ENCODE peak calls at places on chromosomes 4 and X, in eight cellular contexts. F, A, O, G, E, D, L and S are unnamed samples.

GRCh38 chr4:79053754-79054153 is 114.5 kb upstream of the PAQR3 start:
- DNase-seq in F (no peak), A (no peak), O (no peak), G (no peak), E (no peak), D (no peak), L (no peak), S (no peak)

GRCh38 chr4:148986951-148987350 is 544.7 kb upstream of the NR3C2 start:
- DNase-seq in F (no peak), A (no peak), O (no peak), G (no peak), E (no peak), D (no peak), L (no peak), S (no peak)

GRCh38 chrX:136047001-136047642 is 61.9 kb downstream of the SLC9A6 start:
- DNase-seq in F (no peak), A (no peak), O (no peak), G (no peak), E (peak), D (no peak), L (no peak), S (no peak)

GRCh38 chr4:118683513-118683912 is 1.7 kb upstream of the METTL14 start:
- DNase-seq in F (peak), A (no peak), O (no peak), G (no peak), E (peak), D (no peak), L (no peak), S (no peak)

GRCh38 chr4:7892212-7893019 is 47.2 kb downstream of the AFAP1 start:
- DNase-seq in F (peak), A (no peak), O (no peak), G (no peak), E (peak), D (no peak), L (no peak), S (no peak)

GRCh38 chr4:26452565-26453531 is 37.4 kb downstream of the CCKAR start:
- DNase-seq in F (no peak), A (no peak), O (no peak), G (no peak), E (no peak), D (no peak), L (no peak), S (no peak)

GRCh38 chr4:165077034-165077578 is 23.4 kb downstream of the TRIM75 start:
- DNase-seq in F (no peak), A (no peak), O (no peak), G (no peak), E (no peak), D (no peak), L (no peak), S (no peak)

GRCh38 chr4:39697740-39698423 is at the start of gene UBE2K:
- DNase-seq in F (peak), A (peak), O (peak), G (peak), E (peak), D (peak), L (peak), S (peak)

GRCh38 chr4:106763044-106763443 is 273.1 kb downstream of the DKK2 start:
- DNase-seq in F (no peak), A (peak), O (no peak), G (no peak), E (peak), D (no peak), L (no peak), S (no peak)

GRCh38 chrX:14697453-14697852 is 168.1 kb downstream of the GLRA2 start:
- DNase-seq in F (peak), A (no peak), O (no peak), G (no peak), E (peak), D (peak), L (no peak), S (no peak)

DNA sequence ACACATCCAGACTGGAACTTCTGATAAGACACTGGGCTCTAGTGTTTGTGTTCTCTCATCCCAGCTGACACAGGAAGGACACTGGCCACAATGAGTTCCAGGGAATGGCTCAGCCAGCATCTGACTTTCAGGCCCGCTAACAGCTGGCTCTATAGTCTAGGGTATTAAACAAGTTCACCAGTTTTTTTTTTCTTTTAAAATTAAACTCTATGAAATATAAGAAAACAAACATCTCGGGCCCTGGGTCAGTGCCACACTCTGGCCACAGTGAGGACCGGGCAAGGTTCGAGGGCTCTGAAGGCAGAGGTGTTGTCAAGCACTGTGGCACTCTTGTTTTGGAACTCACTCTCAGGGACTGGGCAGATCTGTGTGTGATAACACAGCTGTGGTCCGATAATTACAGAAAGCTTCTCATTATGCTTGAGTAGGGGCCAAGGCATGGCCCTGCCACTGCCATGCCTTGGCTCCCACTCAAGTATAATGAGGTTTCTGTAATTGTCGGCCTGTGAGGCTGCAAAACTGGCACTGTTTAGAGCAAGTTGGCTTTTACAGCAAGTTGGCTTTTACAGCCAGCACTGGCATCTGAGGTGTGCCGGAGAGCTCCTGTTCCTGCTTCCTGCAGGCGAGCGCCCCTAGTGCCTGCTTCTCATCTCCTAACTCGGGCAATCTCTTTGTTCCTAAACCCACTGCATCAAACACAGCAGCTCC is 62.8 kb downstream of the PPP1R2C start:
- DNase-seq in F (peak), A (peak), O (no peak), G (no peak), E (no peak), D (peak), L (no peak), S (peak)
- TF ChIP-seq CTCF in F (peak), A (no peak), O (no peak), G (peak), E (peak), D (peak), L (peak), S (peak)

GRCh38 chrX:63686878-63687714 is 97.9 kb downstream of the ARHGEF9 start:
- DNase-seq in F (peak), A (no peak), O (no peak), G (no peak), E (peak), D (no peak), L (no peak), S (no peak)
- TF ChIP-seq CTCF in F (peak), A (peak), O (no peak), G (peak), E (peak), D (peak), L (peak), S (no peak)

GRCh38 chrX:114717921-114718320 is 134.0 kb downstream of the HTR2C start:
- DNase-seq in F (peak), A (no peak), O (no peak), G (no peak), E (no peak), D (peak), L (no peak), S (peak)
- TF ChIP-seq CTCF in F (peak), A (no peak), O (no peak), G (peak), E (peak), D (peak), L (no peak), S (peak)

DNA sequence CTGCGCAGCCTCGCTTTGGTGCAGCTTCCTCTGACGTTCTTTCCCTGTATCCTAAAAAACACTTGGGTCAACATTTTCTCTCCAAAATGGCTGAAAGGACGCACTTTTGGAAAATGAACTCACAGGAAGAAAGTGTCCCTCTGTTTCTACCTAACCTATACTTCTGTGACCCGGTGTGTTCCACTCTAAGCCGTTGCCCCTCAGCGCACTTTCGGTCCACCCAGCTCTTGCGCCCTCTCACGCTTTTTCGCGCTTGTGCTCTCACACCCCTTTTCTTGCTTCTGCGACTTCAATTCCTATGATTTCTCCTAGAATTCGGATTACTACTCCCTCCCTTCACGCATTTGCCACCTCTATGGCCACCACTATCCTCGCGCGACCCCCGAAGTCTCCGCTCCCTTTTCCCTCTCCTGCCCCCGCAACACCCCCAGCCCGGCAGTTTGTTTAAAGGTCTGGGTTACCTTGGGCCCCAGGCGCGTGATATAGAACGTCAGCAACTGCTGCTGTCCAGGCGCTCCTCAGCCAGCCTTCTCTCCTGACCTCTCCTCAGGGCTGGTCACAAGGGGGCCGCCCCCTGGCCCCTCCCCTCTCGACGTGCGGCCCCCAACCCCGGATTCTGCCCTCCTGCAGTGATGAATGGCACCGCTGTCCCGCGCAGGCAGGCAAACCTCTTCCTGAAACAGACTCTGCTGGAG is at the start of gene USP51:
- DNase-seq in F (peak), A (peak), O (no peak), G (no peak), E (peak), D (peak), L (no peak), S (peak)
- TF ChIP-seq CTCF in F (peak), A (no peak), O (no peak), G (no peak), E (no peak), D (peak), L (no peak), S (no peak)

GRCh38 chrX:87578978-87579377 is 61.4 kb downstream of the KLHL4 start:
- DNase-seq in F (no peak), A (no peak), O (no peak), G (no peak), E (peak), D (no peak), L (no peak), S (no peak)

GRCh38 chrX:87582453-87582852 is 64.9 kb downstream of the KLHL4 start:
- DNase-seq in F (no peak), A (no peak), O (no peak), G (no peak), E (peak), D (no peak), L (no peak), S (no peak)

GRCh38 chrX:87580862-87581261 is 63.3 kb downstream of the KLHL4 start:
- DNase-seq in F (peak), A (no peak), O (no peak), G (no peak), E (no peak), D (no peak), L (no peak), S (no peak)

DNA sequence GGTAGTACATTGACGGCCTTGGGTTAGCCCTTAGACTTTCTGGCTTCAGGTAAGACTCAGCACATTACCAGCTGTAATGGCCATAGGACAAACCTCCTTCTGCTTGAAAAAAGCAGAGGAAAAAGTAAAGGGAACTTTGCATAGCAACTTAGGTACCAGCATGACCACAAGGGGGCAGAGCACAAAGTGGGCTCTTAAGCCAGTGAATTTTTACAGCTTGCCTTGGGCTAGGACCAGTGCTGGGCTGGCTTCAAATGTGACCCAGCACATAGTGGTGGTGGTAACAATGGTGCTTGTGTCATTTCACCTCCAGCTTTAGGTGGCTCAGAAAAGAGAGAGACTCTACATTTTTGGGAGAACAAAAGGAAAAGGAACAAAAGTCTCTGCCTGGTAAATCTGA is 66.1 kb downstream of the KLHL4 start:
- DNase-seq in F (peak), A (no peak), O (no peak), G (no peak), E (peak), D (peak), L (no peak), S (no peak)
- TF ChIP-seq CTCF in F (peak), A (no peak), O (no peak), G (peak), E (peak), D (peak), L (no peak), S (peak)

DNA sequence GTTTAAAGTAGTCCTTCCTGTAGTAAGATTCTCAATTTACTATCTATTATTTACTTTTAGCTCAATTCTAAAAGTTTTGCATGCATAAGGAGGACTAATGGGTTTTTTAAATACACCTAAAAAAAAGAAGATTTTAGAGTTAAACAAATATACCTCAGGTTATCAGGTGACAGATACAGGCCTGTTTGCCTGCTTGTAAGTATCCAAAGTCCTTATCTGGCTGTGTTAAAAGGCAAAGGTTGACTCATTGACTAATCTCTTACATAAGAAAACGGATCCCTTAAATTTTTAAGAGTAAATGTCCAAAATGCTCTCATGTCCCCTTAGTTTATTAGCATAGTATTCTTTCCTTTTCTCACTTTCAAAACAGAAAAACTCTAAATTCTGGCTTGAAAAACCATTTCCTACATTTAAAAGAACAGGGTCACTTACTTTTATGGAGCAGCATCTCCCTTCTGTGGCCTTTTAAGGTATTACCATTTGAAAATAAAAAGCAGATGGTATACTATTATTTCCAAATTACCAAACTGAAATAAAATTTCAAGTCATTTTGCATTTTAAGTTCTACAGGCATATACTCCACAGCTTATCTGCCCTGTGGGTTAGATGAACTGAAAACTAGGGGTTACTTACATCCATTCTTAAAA is 4.5 kb downstream of the CBR4 start:
- DNase-seq in F (peak), A (no peak), O (no peak), G (no peak), E (peak), D (no peak), L (no peak), S (no peak)
- TF ChIP-seq CTCF in F (peak), A (no peak), O (no peak), G (no peak), E (peak), D (peak), L (peak), S (peak)